ENCODE peak calls at places on chromosomes 7 and 10, in seven cellular contexts. V is lower leg skin; M is DMS79; F is activated naive CD4-positive, alpha-beta T cell; A is GM23248; L is IMR-90; Y is stromal cell of bone marrow. S is an unnamed sample.

GRCh38 chr10:114628106-114628505 is 30.0 kb downstream of the ABLIM1 start:
- DNase-seq in V (no peak), M (no peak), F (no peak), A (no peak), L (no peak), Y (no peak), S (no peak)

GRCh38 chr10:17256026-17256425 is 28.0 kb downstream of the VIM start:
- DNase-seq in V (no peak), M (no peak), F (no peak), A (peak), L (no peak), Y (no peak), S (no peak)

GRCh38 chr7:102944241-102944640 is 31.4 kb downstream of the LRRC17 start:
- DNase-seq in V (no peak), M (no peak), F (no peak), A (no peak), L (no peak), Y (no peak), S (no peak)

GRCh38 chr10:124647421-124648130 is 96.6 kb downstream of the FAM53B start:
- DNase-seq in V (peak), M (no peak), F (no peak), A (peak), L (peak), Y (no peak), S (no peak)

GRCh38 chr10:6957851-6958250 is 377.8 kb upstream of the PRKCQ start:
- DNase-seq in V (no peak), M (no peak), F (no peak), A (no peak), L (no peak), Y (no peak), S (no peak)

GRCh38 chr7:141550694-141551079 is 523 bp upstream of the AGK start:
- DNase-seq in V (no peak), M (peak), F (no peak), A (peak), L (no peak), Y (no peak), S (no peak)

GRCh38 chr7:151249732-151250072 is 1.2 kb upstream of the SMARCD3 start:
- DNase-seq in V (peak), M (no peak), F (no peak), A (peak), L (peak), Y (no peak), S (no peak)

GRCh38 chr10:113056030-113056429 is 106.0 kb downstream of the TCF7L2 start:
- DNase-seq in V (no peak), M (no peak), F (no peak), A (no peak), L (peak), Y (no peak), S (no peak)

GRCh38 chr10:124050021-124051015 is 43.1 kb downstream of the CHST15 start:
- DNase-seq in V (no peak), M (no peak), F (no peak), A (no peak), L (no peak), Y (no peak), S (no peak)

GRCh38 chr10:82358486-82359097 is 483.6 kb downstream of the NRG3 start:
- DNase-seq in V (no peak), M (no peak), F (no peak), A (peak), L (peak), Y (no peak), S (no peak)

GRCh38 chr10:74418285-74418872 is 267.4 kb downstream of the ADK start:
- DNase-seq in V (no peak), M (peak), F (no peak), A (no peak), L (no peak), Y (no peak), S (no peak)

GRCh38 chr10:122115874-122116273 is 126.9 kb downstream of the TACC2 start:
- DNase-seq in V (no peak), M (no peak), F (no peak), A (no peak), L (no peak), Y (no peak), S (no peak)

GRCh38 chr10:54594289-54594688 is 206.7 kb downstream of the PCDH15 start:
- DNase-seq in V (no peak), M (no peak), F (no peak), A (no peak), L (no peak), Y (no peak), S (no peak)

GRCh38 chr7:19530261-19530660 is 178.6 kb downstream of the POLR1F start:
- DNase-seq in V (no peak), M (no peak), F (no peak), A (no peak), L (no peak), Y (no peak), S (no peak)

GRCh38 chr10:23818484-23818883 is 379.6 kb downstream of the OTUD1 start:
- DNase-seq in V (no peak), M (no peak), F (no peak), A (no peak), L (no peak), Y (no peak), S (no peak)

GRCh38 chr7:130276796-130277762 is 10.4 kb downstream of the CPA2 start:
- DNase-seq in V (no peak), M (no peak), F (no peak), A (peak), L (peak), Y (peak), S (no peak)

GRCh38 chr10:125023862-125024495 is 82.1 kb downstream of the ZRANB1 start:
- DNase-seq in V (peak), M (peak), F (no peak), A (peak), L (no peak), Y (no peak), S (no peak)

GRCh38 chr10:5575482-5576153 is 50.9 kb downstream of the CALML3 start:
- DNase-seq in V (no peak), M (peak), F (no peak), A (peak), L (peak), Y (peak), S (no peak)

GRCh38 chr7:138934861-138935260 is 46.3 kb downstream of the KIAA1549 start:
- DNase-seq in V (no peak), M (no peak), F (no peak), A (peak), L (peak), Y (no peak), S (no peak)

GRCh38 chr7:139618482-139619366 is 95.2 kb downstream of the CLEC2L start:
- DNase-seq in V (no peak), M (no peak), F (no peak), A (peak), L (peak), Y (peak), S (no peak)

GRCh38 chr10:122089343-122090015 is 100.5 kb downstream of the TACC2 start:
- DNase-seq in V (no peak), M (no peak), F (no peak), A (no peak), L (no peak), Y (no peak), S (no peak)

GRCh38 chr7:70299447-70299807 is 701.2 kb downstream of the AUTS2 start:
- DNase-seq in V (no peak), M (no peak), F (no peak), A (no peak), L (no peak), Y (no peak), S (no peak)

GRCh38 chr7:1505731-1506550 is 1.8 kb upstream of the INTS1 start:
- DNase-seq in V (no peak), M (no peak), F (no peak), A (no peak), L (no peak), Y (no peak), S (no peak)

GRCh38 chr7:158190756-158191155 is 396.9 kb downstream of the PTPRN2 start:
- DNase-seq in V (no peak), M (no peak), F (no peak), A (no peak), L (no peak), Y (no peak), S (no peak)

GRCh38 chr7:130838738-130839137 is 104.7 kb upstream of the KLF14 start:
- DNase-seq in V (no peak), M (no peak), F (no peak), A (peak), L (peak), Y (peak), S (no peak)

GRCh38 chr7:4765776-4766490 is 9.5 kb upstream of the AP5Z1 start:
- DNase-seq in V (no peak), M (no peak), F (no peak), A (peak), L (no peak), Y (no peak), S (no peak)

GRCh38 chr7:129750091-129750870 is 138.8 kb downstream of the NRF1 start:
- DNase-seq in V (no peak), M (no peak), F (no peak), A (no peak), L (no peak), Y (no peak), S (no peak)

GRCh38 chr7:101124376-101125056 is 2.4 kb upstream of the SERPINE1 start:
- DNase-seq in V (no peak), M (no peak), F (no peak), A (peak), L (peak), Y (peak), S (no peak)